ENCODE peak calls at places on chromosomes 5 and 9, in four cellular contexts. X, K, F and D are unnamed samples.

GRCh38 chr5:43315697-43316096 is 2.5 kb upstream of the HMGCS1 start:
- DNase-seq in K (no peak), F (no peak), X (no peak), D (no peak)

GRCh38 chr9:93645149-93645889 is 68.9 kb downstream of the PHF2 start:
- DNase-seq in X (no peak), F (no peak), K (no peak), D (peak)

GRCh38 chr9:306907-307306 is 92.2 kb downstream of the DOCK8 start:
- DNase-seq in X (peak), K (no peak), F (peak), D (no peak)

GRCh38 chr5:109588281-109589035 is 101.3 kb upstream of the MAN2A1 start:
- DNase-seq in K (no peak), F (no peak), X (no peak), D (no peak)

GRCh38 chr9:86637515-86637914 is 283.3 kb upstream of the TUT7 start:
- DNase-seq in K (peak), F (no peak), X (no peak), D (no peak)

GRCh38 chr9:97562542-97562941 is 61.1 kb downstream of the TMOD1 start:
- DNase-seq in X (no peak), F (peak), K (no peak), D (no peak)

GRCh38 chr9:111393971-111394370 is 63.9 kb upstream of the OR2K2 start:
- DNase-seq in X (no peak), K (no peak), F (no peak), D (no peak)

GRCh38 chr9:127081250-127082185 is 40.9 kb downstream of the ANGPTL2 start:
- DNase-seq in F (no peak), X (no peak), K (no peak), D (no peak)

GRCh38 chr5:98940586-98940985 is 11.8 kb upstream of the CHD1 start:
- DNase-seq in F (no peak), X (no peak), K (no peak), D (no peak)

GRCh38 chr5:140840978-140841962 is at the start of gene PCDHA8:
- DNase-seq in X (no peak), F (no peak), K (no peak), D (no peak)

GRCh38 chr5:32566319-32567111 is 18.8 kb upstream of the SUB1 start:
- DNase-seq in F (no peak), X (no peak), K (no peak), D (no peak)

GRCh38 chr9:98577446-98577845 is 131.3 kb downstream of the GABBR2 start:
- DNase-seq in K (no peak), X (no peak), F (no peak), D (no peak)

GRCh38 chr5:159965031-159965837 is 43.7 kb upstream of the TTC1 start:
- DNase-seq in X (no peak), F (peak), K (peak), D (peak)

GRCh38 chr5:5135957-5136676 is 4.0 kb upstream of the ADAMTS16 start:
- DNase-seq in X (no peak), F (no peak), K (no peak), D (no peak)

GRCh38 chr5:176770431-176770830 is 39.9 kb upstream of the UNC5A start:
- DNase-seq in F (peak), K (no peak), X (no peak), D (no peak)

GRCh38 chr9:136433043-136433715 is 6.5 kb downstream of the INPP5E start:
- DNase-seq in X (no peak), K (no peak), F (no peak), D (no peak)

GRCh38 chr5:59559323-59559722 is 334.2 kb downstream of the PDE4D start:
- DNase-seq in F (no peak), K (no peak), X (no peak), D (no peak)

GRCh38 chr9:136725612-136726011 is 13.2 kb downstream of the DIPK1B start:
- DNase-seq in F (no peak), X (no peak), K (no peak), D (no peak)

GRCh38 chr5:176899296-176899891 is at the start of gene HK3:
- DNase-seq in X (no peak), F (no peak), K (no peak), D (no peak)

GRCh38 chr5:133247881-133248642 is 196.2 kb downstream of the HSPA4 start:
- DNase-seq in K (no peak), X (no peak), F (peak), D (peak)

GRCh38 chr5:43601454-43602260 is 1.3 kb upstream of the NNT start:
- DNase-seq in F (no peak), X (no peak), K (no peak), D (no peak)